ENCODE peak calls at places on chromosomes 4 and X, in six cellular contexts. H is neuronal stem cell, O is mesenchymal stem cell, B is IMR-90, G is H9, K is H1. R is an unnamed sample.

GRCh38 chr4:107453987-107454386 is 266.0 kb downstream of the PAPSS1 start:
- DNase-seq in B (no peak), G (no peak), K (no peak), H (no peak), O (no peak), R (no peak)

GRCh38 chr4:18816228-18816891 is 794.8 kb upstream of the LCORL start:
- DNase-seq in H (no peak), K (no peak), B (no peak), O (no peak), G (no peak), R (no peak)

GRCh38 chrX:151791961-151792360 is 57.4 kb downstream of the CNGA2 start:
- DNase-seq in O (no peak), B (no peak), K (no peak), H (no peak), G (no peak), R (no peak)

GRCh38 chr4:152534541-152535231 is 1.2 kb downstream of the FBXW7 start:
- DNase-seq in K (no peak), H (no peak), B (no peak), G (peak; percentile 35), O (peak; percentile 43), R (peak; percentile 60)

GRCh38 chr4:41572414-41572986 is 34.5 kb downstream of the LIMCH1 start:
- DNase-seq in K (no peak), G (no peak), H (no peak), B (no peak), O (peak; percentile 33), R (peak; percentile 13)

GRCh38 chr4:169795585-169795984 is 37.8 kb upstream of the HPF1 start:
- DNase-seq in H (no peak), B (no peak), O (no peak), G (no peak), K (no peak), R (peak; percentile 40)

GRCh38 chr4:109701566-109702399 is 1.5 kb downstream of the CASP6 start:
- DNase-seq in H (no peak), G (peak; percentile 50), K (peak; percentile 7), B (no peak), O (peak; percentile 1), R (peak; percentile 92)

GRCh38 chr4:878796-879729 is 53.1 kb downstream of the GAK start:
- DNase-seq in G (no peak), B (no peak), O (no peak), K (no peak), H (no peak), R (no peak)

GRCh38 chrX:28398352-28398751 is 188.9 kb upstream of the IL1RAPL1 start:
- DNase-seq in O (no peak), B (no peak), G (no peak), K (no peak), H (no peak), R (peak; percentile 0)

GRCh38 chrX:74133156-74133796 is 170.7 kb upstream of the ZCCHC13 start:
- DNase-seq in B (peak; percentile 80), O (peak; percentile 64), K (no peak), G (no peak), H (peak; percentile 31), R (peak; percentile 73)

GRCh38 chr4:48017108-48017527 is 546 bp downstream of the NIPAL1 start:
- DNase-seq in H (peak; percentile 21), O (peak; percentile 82), B (peak; percentile 66), K (no peak), G (peak; percentile 79), R (peak; percentile 54)

GRCh38 chr4:20825493-20825892 is 125.2 kb downstream of the PACRGL start:
- DNase-seq in G (no peak), K (no peak), O (no peak), B (no peak), H (no peak), R (no peak)

GRCh38 chrX:147403075-147403474 is 508.6 kb upstream of the FMR1 start:
- DNase-seq in H (no peak), B (no peak), K (no peak), G (no peak), O (no peak), R (no peak)

GRCh38 chr4:18691431-18692200 is 670.1 kb upstream of the LCORL start:
- DNase-seq in K (peak; percentile 86), G (peak; percentile 91), O (peak; percentile 2), B (no peak), H (no peak), R (peak; percentile 99)

GRCh38 chr4:30901781-30902479 is 181.8 kb downstream of the PCDH7 start:
- DNase-seq in K (no peak), G (no peak), H (no peak), B (no peak), O (peak; percentile 10), R (no peak)

GRCh38 chr4:185868983-185869938 is 57.3 kb upstream of the SORBS2 start:
- DNase-seq in K (no peak), O (no peak), B (no peak), G (no peak), H (no peak), R (no peak)

GRCh38 chrX:39204349-39204748 is 403.1 kb downstream of the MID1IP1 start:
- DNase-seq in O (no peak), G (no peak), B (no peak), K (no peak), H (no peak), R (no peak)

GRCh38 chr4:152528060-152528459 is 7.8 kb downstream of the FBXW7 start:
- DNase-seq in H (no peak), K (no peak), B (no peak), O (peak; percentile 30), G (no peak), R (no peak)

GRCh38 chr4:4752025-4752424 is 107.4 kb upstream of the MSX1 start:
- DNase-seq in K (no peak), G (no peak), O (no peak), B (no peak), H (no peak), R (no peak)
- H3K23ac ChIP-seq in K (no peak overlapping the region), G (no peak overlapping the region), O (no peak overlapping the region), B (no peak overlapping the region), H (no peak overlapping the region), R (no peak overlapping the region)

GRCh38 chr4:140637836-140638235 is 69.1 kb upstream of the UCP1 start:
- DNase-seq in B (no peak), H (no peak), K (no peak), O (no peak), G (peak; percentile 41), R (peak; percentile 73)

GRCh38 chr4:140633154-140633553 is 64.4 kb upstream of the UCP1 start:
- DNase-seq in B (no peak), K (no peak), H (no peak), O (no peak), G (no peak), R (no peak)

GRCh38 chr4:140633951-140634350 is 65.2 kb upstream of the UCP1 start:
- DNase-seq in O (no peak), B (no peak), K (no peak), H (no peak), G (no peak), R (no peak)

GRCh38 chr4:140640150-140640748 is 71.5 kb upstream of the UCP1 start:
- DNase-seq in G (no peak), H (no peak), O (no peak), B (no peak), K (no peak), R (peak; percentile 54)

GRCh38 chr4:140635606-140636005 is 66.8 kb upstream of the UCP1 start:
- DNase-seq in H (no peak), O (no peak), K (no peak), G (peak; percentile 44), B (no peak), R (peak; percentile 86)
- H3K18ac ChIP-seq in H (no peak overlapping the region), O (no peak overlapping the region), K (peak overlapping the region; percentile 48), G (no peak overlapping the region), B (no peak overlapping the region), R (no peak overlapping the region)

GRCh38 chr4:128305942-128306341 is 18.3 kb upstream of the PGRMC2 start:
- DNase-seq in H (no peak), O (no peak), K (no peak), B (no peak), G (no peak), R (peak; percentile 68)
- H2BK15ac ChIP-seq in H (no peak overlapping the region), O (no peak overlapping the region), K (no peak overlapping the region), B (no peak overlapping the region), G (no peak overlapping the region), R (no peak overlapping the region)

GRCh38 chr4:4686396-4686795 is 144.5 kb upstream of the STX18 start:
- DNase-seq in O (no peak), B (no peak), H (no peak), K (no peak), G (no peak), R (no peak)

GRCh38 chr4:4687100-4687499 is 145.3 kb upstream of the STX18 start:
- DNase-seq in G (no peak), H (no peak), O (no peak), K (no peak), B (no peak), R (no peak)

GRCh38 chr4:4687935-4688727 is 146.3 kb upstream of the STX18 start:
- DNase-seq in B (no peak), O (peak; percentile 51), K (no peak), G (no peak), H (no peak), R (no peak)

GRCh38 chr4:4689694-4690440 is 148.0 kb upstream of the STX18 start:
- DNase-seq in O (no peak), K (no peak), G (no peak), B (no peak), H (no peak), R (no peak)

DNA sequence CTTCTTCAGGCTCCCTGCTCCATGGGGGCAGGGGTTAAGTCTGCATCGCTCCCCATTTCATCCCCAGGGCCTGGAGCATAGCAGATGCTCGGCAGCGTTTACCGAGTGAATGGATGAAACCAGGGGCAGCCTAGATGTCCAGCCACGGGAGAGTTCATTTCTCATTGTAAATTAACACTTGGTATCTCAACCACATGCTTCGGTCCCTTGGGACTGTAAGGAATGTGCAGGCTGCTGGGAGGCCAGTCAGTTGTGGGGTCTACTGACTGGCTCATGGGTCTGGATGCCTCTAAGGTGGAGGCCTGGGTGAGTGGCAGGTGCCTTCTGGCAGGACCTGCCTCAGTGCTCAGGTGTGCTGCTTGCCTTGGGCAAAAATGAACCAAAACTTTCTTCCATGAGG is 144.0 kb upstream of the STX18 start:
- DNase-seq in K (no peak), O (peak; percentile 39), G (no peak), H (no peak), B (no peak), R (no peak)
- H3K23ac ChIP-seq in K (no peak overlapping the region), O (peak overlapping the region; percentile 27), G (no peak overlapping the region), H (no peak overlapping the region), B (no peak overlapping the region), R (no peak overlapping the region)

DNA sequence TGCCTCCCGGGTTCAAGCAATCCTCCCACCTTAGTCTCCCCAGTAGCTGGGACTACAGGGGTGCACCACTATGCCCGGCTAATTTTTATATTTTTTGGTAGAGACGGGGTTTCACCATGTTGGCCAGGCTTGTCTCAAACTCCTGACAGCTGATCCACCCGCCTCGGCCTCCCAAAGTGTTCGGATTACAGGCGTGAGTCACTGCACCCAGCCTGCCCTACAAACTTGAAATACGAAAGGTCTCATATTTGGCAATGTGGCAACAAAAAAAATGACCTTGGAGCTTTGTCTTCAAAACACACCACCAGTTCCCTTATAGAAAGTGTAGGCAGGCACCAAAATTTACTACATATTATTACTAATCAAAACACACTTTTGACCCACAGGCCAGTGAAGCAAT is 22.9 kb upstream of the PTCHD1 start:
- DNase-seq in B (no peak), G (no peak), K (no peak), O (no peak), H (no peak), R (no peak)
- H3K18ac ChIP-seq in B (no peak overlapping the region), G (no peak overlapping the region), K (no peak overlapping the region), O (no peak overlapping the region), H (no peak overlapping the region), R (no peak overlapping the region)

R was measured in mesendoderm.